ENCODE peak calls at places on chromosomes 1 and 21, in six cellular contexts. A is tibial nerve, E is hepatocyte, O is left ventricle myocardium inferior, T is fibroblast of lung, F is left lung. B is an unnamed sample. For H3K4me1, the result is how much of the 10 kb centered on the place peaks cover.

GRCh38 chr21:29477941-29478340 is 179.2 kb downstream of the BACH1 start:
- DNase-seq in A (no peak), E (no peak), O (no peak), T (peak), F (no peak), B (peak)

GRCh38 chr1:30900931-30901560 is 7.5 kb downstream of the SDC3 start:
- DNase-seq in A (no peak), E (no peak), O (no peak), T (no peak), F (no peak), B (no peak)

GRCh38 chr1:167438171-167439138 is 79.9 kb downstream of the CD247 start:
- DNase-seq in A (no peak), E (no peak), O (no peak), T (no peak), F (peak), B (no peak)

GRCh38 chr1:72485786-72486185 is 203.4 kb upstream of the NEGR1 start:
- DNase-seq in A (no peak), E (peak), O (no peak), T (peak), F (no peak), B (no peak)

GRCh38 chr1:197948926-197949899 is 32.0 kb downstream of the LHX9 start:
- DNase-seq in A (no peak), E (no peak), O (no peak), T (no peak), F (no peak), B (no peak)

GRCh38 chr1:117795190-117795589 is 134.2 kb downstream of the GDAP2 start:
- DNase-seq in A (no peak), E (no peak), O (peak), T (peak), F (no peak), B (peak)

GRCh38 chr1:147579532-147580199 is 38.4 kb downstream of the BCL9 start:
- DNase-seq in A (no peak), E (peak), O (no peak), T (peak), F (peak), B (no peak)

GRCh38 chr1:90262791-90263190 is 267.9 kb downstream of the ZNF326 start:
- DNase-seq in A (no peak), E (no peak), O (no peak), T (peak), F (no peak), B (no peak)

GRCh38 chr1:232865118-232865931 is 60.1 kb downstream of the MAP10 start:
- DNase-seq in A (no peak), E (no peak), O (no peak), T (no peak), F (no peak), B (no peak)

GRCh38 chr1:59672851-59673574 is 141.7 kb upstream of the HOOK1 start:
- DNase-seq in A (no peak), E (peak), O (no peak), T (peak), F (peak), B (peak)

GRCh38 chr1:71561729-71562128 is 480.9 kb upstream of the ZRANB2 start:
- DNase-seq in A (no peak), E (no peak), O (no peak), T (peak), F (no peak), B (no peak)

GRCh38 chr1:112878321-112878720 is 77.7 kb downstream of the SLC16A1 start:
- DNase-seq in A (no peak), E (no peak), O (no peak), T (no peak), F (no peak), B (no peak)

GRCh38 chr21:31198575-31198974 is 145.5 kb downstream of the TIAM1 start:
- DNase-seq in A (peak), E (peak), O (no peak), T (peak), F (no peak), B (peak)

GRCh38 chr21:25578070-25578961 is 29.0 kb downstream of the MRPL39 start:
- DNase-seq in A (no peak), E (no peak), O (no peak), T (peak), F (no peak), B (no peak)

GRCh38 chr1:94039871-94040569 is 80.9 kb downstream of the ABCA4 start:
- DNase-seq in A (peak), E (no peak), O (peak), T (peak), F (no peak), B (no peak)

GRCh38 chr1:62437273-62437945 is 560 bp downstream of the USP1 start:
- DNase-seq in A (no peak), E (peak), O (no peak), T (peak), F (no peak), B (no peak)

GRCh38 chr1:94653454-94653853 is 111.9 kb upstream of the F3 start:
- DNase-seq in A (no peak), E (no peak), O (no peak), T (no peak), F (no peak), B (no peak)

GRCh38 chr1:58855351-58856165 is 71.7 kb upstream of the JUN start:
- DNase-seq in A (no peak), E (no peak), O (no peak), T (peak), F (no peak), B (peak)

GRCh38 chr1:19222979-19223824 is 13.1 kb upstream of the UBR4 start:
- DNase-seq in A (no peak), E (no peak), O (no peak), T (peak), F (no peak), B (no peak)

GRCh38 chr1:198763298-198763714 is 124.5 kb downstream of the PTPRC start:
- DNase-seq in A (no peak), E (no peak), O (no peak), T (peak), F (no peak), B (no peak)

GRCh38 chr21:34989337-34990151 is 59.6 kb downstream of the RUNX1 start:
- DNase-seq in A (no peak), E (no peak), O (no peak), T (peak), F (no peak), B (no peak)

GRCh38 chr1:158916085-158916484 is 15.3 kb upstream of the PYHIN1 start:
- DNase-seq in A (no peak), E (no peak), O (no peak), T (no peak), F (no peak), B (no peak)

GRCh38 chr1:116693759-116694482 is 26.4 kb upstream of the IGSF3 start:
- DNase-seq in A (peak), E (no peak), O (no peak), T (peak), F (no peak), B (peak)

GRCh38 chr1:153805042-153805745 is 30.0 kb downstream of the SLC27A3 start:
- DNase-seq in A (peak), E (no peak), O (no peak), T (peak), F (peak), B (peak)

GRCh38 chr21:44903689-44904088 is 17.0 kb downstream of the ITGB2 start:
- DNase-seq in A (no peak), E (no peak), O (peak), T (no peak), F (no peak), B (no peak)

GRCh38 chr1:244773513-244773912 is 61.9 kb upstream of the COX20 start:
- DNase-seq in A (no peak), E (no peak), O (no peak), T (no peak), F (no peak), B (no peak)

GRCh38 chr1:153842006-153842471 is 66.8 kb downstream of the SLC27A3 start:
- DNase-seq in A (no peak), E (no peak), O (no peak), T (peak), F (peak), B (no peak)

GRCh38 chr1:62407398-62408009 is 29.3 kb upstream of the USP1 start:
- DNase-seq in A (peak), E (peak), O (no peak), T (peak), F (no peak), B (no peak)

GRCh38 chr1:178688244-178688643 is 36.8 kb upstream of the RALGPS2 start:
- DNase-seq in A (peak), E (no peak), O (no peak), T (no peak), F (no peak), B (no peak)

GRCh38 chr1:160911925-160912324 is 26.9 kb upstream of the ITLN1 start:
- DNase-seq in A (no peak), E (no peak), O (no peak), T (no peak), F (no peak), B (no peak)

GRCh38 chr1:188295157-188295556 is 1466.4 kb downstream of the PLA2G4A start:
- DNase-seq in A (no peak), E (no peak), O (no peak), T (no peak), F (no peak), B (no peak)
- H3K4me1 ChIP-seq in A (under half), E (under half), O (under half), T (under half), F (under half), B (under half)

GRCh38 chr1:9442266-9442846 is 96.9 kb upstream of the SLC25A33 start:
- DNase-seq in A (no peak), E (peak), O (no peak), T (peak), F (no peak), B (peak)

GRCh38 chr1:9440763-9441194 is 98.5 kb upstream of the SLC25A33 start:
- DNase-seq in A (no peak), E (no peak), O (peak), T (no peak), F (no peak), B (no peak)

GRCh38 chr1:9444532-9444931 is 94.7 kb upstream of the SLC25A33 start:
- DNase-seq in A (no peak), E (no peak), O (no peak), T (no peak), F (no peak), B (no peak)

GRCh38 chr1:9442986-9443385 is 96.3 kb upstream of the SLC25A33 start:
- DNase-seq in A (no peak), E (no peak), O (no peak), T (no peak), F (no peak), B (no peak)

GRCh38 chr1:9443913-9444445 is 95.3 kb upstream of the SLC25A33 start:
- DNase-seq in A (no peak), E (peak), O (no peak), T (peak), F (no peak), B (peak)
- H3K4me1 ChIP-seq in A (under half), E (half or more), O (half or more), T (under half), F (under half), B (half or more)

GRCh38 chr1:28115267-28115666 is 26.9 kb upstream of the EYA3 start:
- DNase-seq in A (peak), E (no peak), O (no peak), T (peak), F (peak), B (no peak)
- H3K4me1 ChIP-seq in A (under half), E (under half), O (under half), T (under half), F (under half), B (under half)

DNA sequence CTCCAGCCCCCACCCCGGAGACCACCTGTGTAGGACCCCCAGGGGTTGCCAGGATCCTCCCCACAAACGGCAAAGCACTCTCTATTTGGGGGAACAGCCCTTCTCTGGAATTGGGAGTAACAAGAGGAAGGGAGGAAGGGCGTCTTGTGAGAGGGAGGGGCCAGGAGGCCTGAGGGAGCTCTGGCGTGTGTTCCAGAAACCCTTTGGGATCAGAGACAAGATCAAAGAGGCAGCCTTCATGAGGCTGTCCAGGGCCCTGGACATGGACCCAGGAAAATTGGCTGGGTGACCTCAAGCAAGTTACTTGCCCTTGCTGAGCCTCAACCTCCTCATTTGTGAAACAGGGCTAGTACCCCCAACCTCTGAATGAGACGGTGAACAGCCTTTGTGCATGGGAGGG is 18.1 kb upstream of the ECE1 start:
- DNase-seq in A (no peak), E (no peak), O (no peak), T (no peak), F (no peak), B (no peak)
- H3K4me1 ChIP-seq in A (half or more), E (half or more), O (half or more), T (under half), F (under half), B (under half)

GRCh38 chr1:68218485-68218884 is 13.8 kb downstream of the WLS start:
- DNase-seq in A (no peak), E (no peak), O (no peak), T (peak), F (no peak), B (no peak)
- H3K4me1 ChIP-seq in A (under half), E (under half), O (half or more), T (under half), F (under half), B (under half)

GRCh38 chr1:27652505-27652904 is 17.5 kb upstream of the FGR start:
- DNase-seq in A (no peak), E (no peak), O (no peak), T (no peak), F (no peak), B (no peak)

GRCh38 chr1:27655151-27655929 is 16.7 kb downstream of the IFI6 start:
- DNase-seq in A (no peak), E (no peak), O (no peak), T (no peak), F (no peak), B (no peak)

GRCh38 chr1:27658951-27659496 is 13.0 kb downstream of the IFI6 start:
- DNase-seq in A (no peak), E (peak), O (no peak), T (peak), F (no peak), B (no peak)

GRCh38 chr1:27659497-27660299 is 12.3 kb downstream of the IFI6 start:
- DNase-seq in A (peak), E (peak), O (peak), T (peak), F (peak), B (peak)

DNA sequence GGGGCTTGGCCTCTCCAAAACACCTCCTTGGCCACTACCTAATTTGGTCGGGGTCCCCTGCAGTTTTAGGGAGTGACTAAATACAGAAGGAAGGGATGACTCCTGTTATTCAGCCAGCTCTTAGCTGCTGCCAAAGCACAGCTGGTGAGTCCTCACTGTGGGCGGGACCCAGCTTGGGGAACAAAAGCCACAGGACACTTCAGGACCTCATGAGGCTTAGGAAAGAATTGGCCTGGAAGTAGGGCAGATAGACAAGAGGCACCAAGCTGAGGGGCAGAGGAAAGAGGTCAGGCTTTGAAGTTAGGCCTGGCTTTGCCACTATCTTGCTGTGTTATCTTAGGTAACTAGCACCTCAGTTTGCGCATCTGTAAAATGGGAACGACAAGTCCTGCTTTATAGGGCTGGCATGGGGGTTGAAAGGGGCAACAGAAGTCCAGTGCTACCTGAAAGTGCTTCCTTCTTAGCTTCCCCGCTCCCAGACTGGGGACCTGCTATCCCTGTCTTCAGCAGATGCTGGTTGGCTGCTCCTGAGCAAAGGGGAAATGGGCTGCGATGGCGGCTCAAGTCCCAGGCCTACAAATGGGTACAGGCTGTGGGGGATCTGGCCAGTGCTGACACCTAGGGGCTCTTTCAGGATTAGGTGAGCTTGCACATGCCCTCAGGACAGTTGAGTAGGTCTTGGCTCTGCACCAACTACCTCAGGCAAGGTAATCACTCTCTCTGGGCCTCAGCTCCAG is 15.7 kb downstream of the IFI6 start:
- DNase-seq in A (peak), E (no peak), O (peak), T (peak), F (peak), B (no peak)
- H3K4me1 ChIP-seq in A (under half), E (under half), O (half or more), T (under half), F (under half), B (under half)

GRCh38 chr1:33342041-33342723 is 21.3 kb upstream of the A3GALT2 start:
- DNase-seq in A (peak), E (peak), O (peak), T (peak), F (peak), B (peak)
- H3K4me1 ChIP-seq in A (half or more), E (half or more), O (half or more), T (half or more), F (half or more), B (half or more)

GRCh38 chr1:54365847-54366246 is 40.3 kb downstream of the SSBP3 start:
- DNase-seq in A (no peak), E (no peak), O (no peak), T (no peak), F (no peak), B (no peak)
- H3K4me1 ChIP-seq in A (under half), E (under half), O (half or more), T (under half), F (under half), B (under half)

GRCh38 chr1:91806146-91806545 is 79.8 kb downstream of the TGFBR3 start:
- DNase-seq in A (no peak), E (no peak), O (no peak), T (no peak), F (no peak), B (peak)
- H3K4me1 ChIP-seq in A (under half), E (under half), O (half or more), T (under half), F (under half), B (under half)